ENCODE peak calls at places on chromosomes 4 and X, in six cellular contexts. Y, X, M, Q, U and B are unnamed samples.

GRCh38 chrX:78118628-78119027 is 14.6 kb downstream of the PGK1 start:
- DNase-seq in Q (no peak), U (no peak), M (no peak), X (no peak), Y (no peak), B (no peak)

GRCh38 chr4:140870427-140870826 is 114.2 kb upstream of the TBC1D9 start:
- DNase-seq in Y (no peak), M (no peak), X (no peak), Q (no peak), U (no peak), B (no peak)

GRCh38 chrX:106874075-106874474 is 29.1 kb downstream of the RIPPLY1 start:
- DNase-seq in M (no peak), X (no peak), Q (no peak), Y (peak; percentile 37), U (no peak), B (no peak)

GRCh38 chr4:14225683-14226207 is 598.2 kb upstream of the BOD1L1 start:
- DNase-seq in M (no peak), Q (no peak), X (no peak), Y (no peak), U (no peak), B (no peak)

GRCh38 chr4:172055498-172055897 is 242.3 kb downstream of the GALNTL6 start:
- DNase-seq in M (no peak), U (no peak), Q (no peak), X (no peak), Y (peak; percentile 13), B (no peak)

GRCh38 chrX:118569676-118570075 is 74.1 kb downstream of the DOCK11 start:
- DNase-seq in U (no peak), Q (no peak), Y (no peak), M (no peak), X (no peak), B (no peak)

GRCh38 chrX:83508006-83508405 is at the start of gene POU3F4:
- DNase-seq in U (peak; percentile 38), M (no peak), Q (peak; percentile 9), Y (no peak), X (no peak), B (no peak)

GRCh38 chr4:144615182-144615581 is 30.8 kb upstream of the HHIP start:
- DNase-seq in Q (no peak), M (no peak), Y (no peak), X (no peak), U (no peak), B (no peak)

GRCh38 chr4:145427991-145428390 is 53.7 kb upstream of the SMAD1 start:
- DNase-seq in Y (no peak), U (no peak), X (no peak), M (no peak), Q (no peak), B (no peak)